ENCODE peak calls at places on chromosome 22, in nine cellular contexts. A, F, N, C, G, Q, U, J and D are unnamed samples.

GRCh38 chr22:50310209-50310722 is 2.8 kb upstream of the PLXNB2 start:
- DNase-seq in A (no peak), F (no peak), N (no peak), C (no peak), G (no peak), Q (no peak), U (no peak), J (no peak), D (no peak)

GRCh38 chr22:41358927-41359326 is 22.8 kb upstream of the TEF start:
- DNase-seq in A (no peak), F (no peak), N (no peak), C (no peak), G (peak), Q (no peak), U (no peak), J (no peak), D (no peak)

GRCh38 chr22:39567135-39567946 is 3.2 kb upstream of the CACNA1I start:
- DNase-seq in A (no peak), F (no peak), N (no peak), C (no peak), G (no peak), Q (no peak), U (peak), J (no peak), D (no peak)

GRCh38 chr22:30392661-30393321 is 4.0 kb upstream of the SEC14L2 start:
- DNase-seq in A (no peak), F (no peak), N (no peak), C (no peak), G (no peak), Q (peak), U (no peak), J (no peak), D (no peak)

GRCh38 chr22:30328466-30329049 is 1.8 kb upstream of the TBC1D10A start:
- DNase-seq in A (no peak), F (no peak), N (no peak), C (no peak), G (no peak), Q (no peak), U (no peak), J (no peak), D (no peak)

GRCh38 chr22:19700790-19701419 is 13.4 kb upstream of the SEPTIN5 start:
- DNase-seq in A (no peak), F (no peak), N (no peak), C (no peak), G (no peak), Q (peak), U (no peak), J (no peak), D (no peak)

GRCh38 chr22:41394012-41394356 is 12.2 kb downstream of the TEF start:
- DNase-seq in A (no peak), F (no peak), N (no peak), C (no peak), G (no peak), Q (no peak), U (no peak), J (no peak), D (no peak)

GRCh38 chr22:42757475-42757874 is 36.8 kb upstream of the A4GALT start:
- DNase-seq in A (no peak), F (no peak), N (no peak), C (no peak), G (no peak), Q (no peak), U (no peak), J (no peak), D (no peak)

GRCh38 chr22:17706451-17706900 is 67.8 kb downstream of the BID start:
- DNase-seq in A (no peak), F (peak), N (peak), C (no peak), G (no peak), Q (peak), U (peak), J (peak), D (no peak)

GRCh38 chr22:39242809-39243442 is 1.9 kb downstream of the PDGFB start:
- DNase-seq in A (no peak), F (no peak), N (no peak), C (no peak), G (peak), Q (peak), U (no peak), J (no peak), D (no peak)

GRCh38 chr22:39215430-39216142 is 29.2 kb downstream of the PDGFB start:
- DNase-seq in A (no peak), F (peak), N (no peak), C (no peak), G (peak), Q (no peak), U (no peak), J (peak), D (peak)

GRCh38 chr22:26174280-26174679 is 5.0 kb downstream of the SEZ6L start:
- DNase-seq in A (peak), F (peak), N (no peak), C (no peak), G (no peak), Q (no peak), U (no peak), J (no peak), D (no peak)

GRCh38 chr22:41524809-41525449 is 19.3 kb downstream of the POLR3H start:
- DNase-seq in A (no peak), F (no peak), N (peak), C (no peak), G (no peak), Q (peak), U (peak), J (no peak), D (no peak)

GRCh38 chr22:41367039-41367679 is 14.6 kb upstream of the TEF start:
- DNase-seq in A (no peak), F (peak), N (peak), C (peak), G (peak), Q (peak), U (peak), J (peak), D (peak)

GRCh38 chr22:32573991-32574390 is 99.4 kb downstream of the FBXO7 start:
- DNase-seq in A (no peak), F (no peak), N (no peak), C (no peak), G (no peak), Q (no peak), U (no peak), J (no peak), D (no peak)

GRCh38 chr22:49216579-49216978 is 611.1 kb downstream of the BRD1 start:
- DNase-seq in A (no peak), F (no peak), N (no peak), C (no peak), G (no peak), Q (peak), U (peak), J (peak), D (peak)

GRCh38 chr22:49966716-49967332 is 6.3 kb downstream of the PIM3 start:
- DNase-seq in A (no peak), F (no peak), N (peak), C (no peak), G (peak), Q (peak), U (peak), J (peak), D (peak)

GRCh38 chr22:23836692-23837495 is 1.9 kb downstream of the DERL3 start:
- DNase-seq in A (no peak), F (no peak), N (no peak), C (no peak), G (no peak), Q (no peak), U (no peak), J (peak), D (no peak)

GRCh38 chr22:30245985-30246901 is at the start of gene LIF:
- DNase-seq in A (no peak), F (no peak), N (no peak), C (no peak), G (peak), Q (no peak), U (peak), J (no peak), D (no peak)

GRCh38 chr22:50423956-50424355 is 50.9 kb downstream of the SBF1 start:
- DNase-seq in A (no peak), F (no peak), N (no peak), C (no peak), G (no peak), Q (no peak), U (no peak), J (no peak), D (no peak)

GRCh38 chr22:42905702-42906183 is 48.7 kb upstream of the ARFGAP3 start:
- DNase-seq in A (no peak), F (no peak), N (peak), C (no peak), G (no peak), Q (peak), U (peak), J (no peak), D (no peak)

GRCh38 chr22:43411040-43411919 is 534 bp upstream of the MPPED1 start:
- DNase-seq in A (no peak), F (no peak), N (no peak), C (no peak), G (no peak), Q (no peak), U (no peak), J (no peak), D (no peak)

GRCh38 chr22:26330971-26331625 is 98.0 kb upstream of the ASPHD2 start:
- DNase-seq in A (peak), F (peak), N (no peak), C (no peak), G (peak), Q (peak), U (peak), J (peak), D (no peak)

GRCh38 chr22:37316875-37317371 is 34.6 kb downstream of the CYTH4 start:
- DNase-seq in A (peak), F (peak), N (peak), C (peak), G (peak), Q (peak), U (peak), J (peak), D (peak)

GRCh38 chr22:49734390-49734789 is 93.3 kb downstream of the BRD1 start:
- DNase-seq in A (no peak), F (no peak), N (no peak), C (no peak), G (no peak), Q (peak), U (no peak), J (no peak), D (no peak)

GRCh38 chr22:40721266-40721665 is 42.0 kb downstream of the MCHR1 start:
- DNase-seq in A (no peak), F (no peak), N (no peak), C (no peak), G (no peak), Q (no peak), U (no peak), J (no peak), D (no peak)

DNA sequence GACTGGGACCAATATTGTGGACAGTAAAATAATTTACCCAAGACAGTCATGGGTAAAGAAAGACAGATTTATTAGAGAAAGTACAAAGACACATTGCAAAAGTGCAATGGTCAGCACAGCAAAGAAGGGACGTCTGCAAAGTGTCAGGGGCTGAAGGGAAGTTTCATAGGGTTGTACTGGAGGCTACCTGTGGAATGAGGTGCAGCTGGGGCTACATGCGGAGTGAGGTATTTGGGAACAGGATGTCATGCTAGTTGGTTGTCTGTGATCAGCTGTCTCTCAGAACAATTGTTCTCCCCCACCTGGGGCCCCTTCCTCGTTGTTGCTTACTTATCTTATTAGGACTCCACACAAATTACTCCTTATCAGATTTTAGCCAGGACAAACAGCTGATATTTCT is 11.4 kb upstream of the APOL3 start:
- DNase-seq in A (no peak), F (no peak), N (no peak), C (no peak), G (no peak), Q (no peak), U (no peak), J (no peak), D (no peak)
- H3K27ac ChIP-seq in A (no peak), F (no peak), N (no peak), C (no peak), G (no peak), Q (no peak), U (no peak), J (no peak), D (no peak)

DNA sequence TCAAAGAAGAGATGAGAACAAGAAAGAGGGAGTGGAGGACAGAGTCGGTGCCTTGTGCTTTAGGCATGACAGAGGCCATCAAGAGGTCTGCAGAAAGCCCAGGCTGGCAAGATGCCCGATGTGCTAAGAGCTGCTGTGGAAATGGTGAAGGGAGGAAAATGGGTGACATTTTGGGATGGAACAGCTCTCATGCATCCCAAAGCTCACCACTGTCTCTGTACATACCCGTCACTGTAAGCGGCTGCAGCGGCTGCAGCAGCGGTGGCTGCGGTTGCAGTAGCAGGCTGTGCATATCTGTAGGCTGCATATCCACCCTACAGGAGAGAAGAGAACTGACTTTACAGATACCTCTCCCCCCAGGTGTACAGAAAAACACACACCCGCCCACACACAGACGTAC is 28.6 kb downstream of the APOL5 start:
- DNase-seq in A (no peak), F (no peak), N (no peak), C (no peak), G (no peak), Q (no peak), U (no peak), J (no peak), D (no peak)
- TF ChIP-seq EP300 in A (no peak), F (no peak), N (no peak), C (no peak), G (no peak), Q (no peak), U (no peak), J (no peak), D (no peak)

GRCh38 chr22:45226681-45227186 is 14.0 kb downstream of the KIAA0930 start:
- DNase-seq in A (no peak), F (no peak), N (no peak), C (no peak), G (no peak), Q (peak), U (no peak), J (no peak), D (peak)
- TF ChIP-seq POLR2A in A (no peak), F (no peak), N (no peak), C (no peak), G (no peak), Q (no peak), U (no peak), J (no peak), D (no peak)

GRCh38 chr22:25029181-25029580 is 76.7 kb downstream of the KIAA1671 start:
- DNase-seq in A (no peak), F (no peak), N (no peak), C (no peak), G (no peak), Q (no peak), U (no peak), J (no peak), D (no peak)
- H3K27ac ChIP-seq in A (no peak), F (no peak), N (no peak), C (no peak), G (no peak), Q (no peak), U (peak), J (no peak), D (no peak)